ENCODE peak calls at places on chromosome 21, in five cellular contexts. T is endothelial cell, K is left lung, I is fibroblast of mammary gland, L is AG04450. A is an unnamed sample.
A peak's percentile ranks its signal among the peaks of the same experiment; 100 is the strongest.

GRCh38 chr21:34545079-34545884 is 33.3 kb upstream of the KCNE1 start:
- DNase-seq in T (no peak), I (peak; percentile 44), L (no peak), K (peak; percentile 81), A (no peak)

GRCh38 chr21:31604591-31605190 is 54.8 kb upstream of the SOD1 start:
- DNase-seq in K (peak; percentile 60), T (peak; percentile 62), L (peak; percentile 20), I (peak; percentile 61), A (peak; percentile 61)

GRCh38 chr21:36964832-36965719 is 1.4 kb downstream of the HLCS start:
- DNase-seq in L (no peak), T (no peak), I (no peak), K (no peak), A (no peak)

GRCh38 chr21:44778499-44778911 is 23.1 kb downstream of the UBE2G2 start:
- DNase-seq in I (peak; percentile 32), K (no peak), L (no peak), T (no peak), A (no peak)

GRCh38 chr21:34630536-34631143 is 15.7 kb upstream of the RCAN1 start:
- DNase-seq in T (peak; percentile 39), K (no peak), I (peak; percentile 67), L (no peak), A (no peak)

GRCh38 chr21:36239585-36239984 is 80.4 kb upstream of the MORC3 start:
- DNase-seq in T (no peak), K (no peak), L (no peak), I (no peak), A (no peak)

GRCh38 chr21:31577280-31577679 is 82.2 kb upstream of the SOD1 start:
- DNase-seq in I (no peak), T (no peak), K (no peak), L (no peak), A (no peak)

GRCh38 chr21:40732998-40733397 is 114.0 kb downstream of the DSCAM start:
- DNase-seq in L (no peak), I (no peak), T (no peak), K (peak; percentile 41), A (no peak)

GRCh38 chr21:43196789-43197188 is 28.0 kb downstream of the CRYAA start:
- DNase-seq in K (peak; percentile 35), I (peak; percentile 32), T (no peak), L (no peak), A (peak; percentile 15)

GRCh38 chr21:20572582-20572981 is 425.6 kb upstream of the NCAM2 start:
- DNase-seq in I (no peak), L (no peak), K (no peak), T (no peak), A (no peak)

GRCh38 chr21:28253378-28253777 is 739.3 kb downstream of the LTN1 start:
- DNase-seq in K (no peak), I (peak; percentile 70), T (no peak), L (no peak), A (no peak)

GRCh38 chr21:35511298-35512162 is 462.4 kb upstream of the RUNX1 start:
- DNase-seq in L (no peak), K (no peak), T (no peak), I (peak; percentile 88), A (no peak)

GRCh38 chr21:40043423-40043822 is 176.2 kb downstream of the PCP4 start:
- DNase-seq in L (no peak), K (no peak), I (no peak), T (no peak), A (no peak)

GRCh38 chr21:16193758-16194606 is 464.2 kb downstream of the USP25 start:
- DNase-seq in I (peak; percentile 87), L (peak; percentile 60), K (peak; percentile 63), T (peak; percentile 26), A (peak; percentile 39)

GRCh38 chr21:9767592-9768375 is 753.6 kb upstream of the TPTE start:
- DNase-seq in I (no peak), T (no peak), K (no peak), L (no peak), A (no peak)

GRCh38 chr21:35940074-35940927 is 120.0 kb downstream of the SETD4 start:
- DNase-seq in T (peak; percentile 32), I (peak; percentile 86), K (peak; percentile 40), L (peak; percentile 57), A (peak; percentile 32)

GRCh38 chr21:41761211-41762181 is 5.4 kb downstream of the RIPK4 start:
- DNase-seq in I (no peak), K (peak; percentile 80), L (no peak), T (no peak), A (no peak)

GRCh38 chr21:41894922-41895557 is 15.9 kb upstream of the PRDM15 start:
- DNase-seq in K (no peak), I (peak; percentile 52), L (peak; percentile 56), T (no peak), A (no peak)

GRCh38 chr21:26003428-26003827 is 167.1 kb downstream of the APP start:
- DNase-seq in T (no peak), I (no peak), L (no peak), K (no peak), A (no peak)

GRCh38 chr21:25999935-26000582 is 170.5 kb downstream of the APP start:
- DNase-seq in L (no peak), I (no peak), T (no peak), K (no peak), A (no peak)

GRCh38 chr21:25997788-25998611 is 172.6 kb downstream of the APP start:
- DNase-seq in K (no peak), I (no peak), T (peak; percentile 26), L (no peak), A (peak; percentile 78)

GRCh38 chr21:26005464-26005863 is 165.1 kb downstream of the APP start:
- DNase-seq in T (no peak), I (no peak), L (no peak), K (no peak), A (no peak)

GRCh38 chr21:26001356-26001755 is 169.2 kb downstream of the APP start:
- DNase-seq in L (no peak), T (no peak), I (no peak), K (no peak), A (no peak)
- TF ChIP-seq CTCF in L (no peak), T (no peak), I (no peak), K (no peak), A (no peak)

DNA sequence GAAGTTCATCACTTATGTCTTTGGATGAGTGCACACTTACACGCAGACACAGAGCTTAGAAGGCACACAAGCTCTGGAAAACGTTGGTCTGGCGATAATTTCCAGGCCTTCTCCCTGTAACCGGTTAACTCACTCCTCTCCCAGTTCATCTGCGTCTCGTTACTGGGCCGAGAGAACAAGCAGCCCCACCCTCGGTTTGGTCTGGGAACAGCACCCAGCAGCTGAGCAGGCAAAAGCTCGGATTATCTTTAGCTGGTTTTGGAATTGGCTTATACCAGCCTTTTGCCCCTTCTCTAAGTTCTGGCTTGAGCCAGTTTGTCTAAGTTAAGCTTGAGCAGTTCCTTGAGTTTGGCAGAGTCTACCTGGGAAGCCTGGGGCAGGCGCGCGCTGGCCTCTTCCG is 27.3 kb upstream of the COL6A1 start:
- DNase-seq in K (no peak), T (no peak), I (peak; percentile 81), L (no peak), A (peak; percentile 61)
- TF ChIP-seq CTCF in K (no peak), T (no peak), I (peak; percentile 53), L (peak; percentile 39), A (peak; percentile 40)

DNA sequence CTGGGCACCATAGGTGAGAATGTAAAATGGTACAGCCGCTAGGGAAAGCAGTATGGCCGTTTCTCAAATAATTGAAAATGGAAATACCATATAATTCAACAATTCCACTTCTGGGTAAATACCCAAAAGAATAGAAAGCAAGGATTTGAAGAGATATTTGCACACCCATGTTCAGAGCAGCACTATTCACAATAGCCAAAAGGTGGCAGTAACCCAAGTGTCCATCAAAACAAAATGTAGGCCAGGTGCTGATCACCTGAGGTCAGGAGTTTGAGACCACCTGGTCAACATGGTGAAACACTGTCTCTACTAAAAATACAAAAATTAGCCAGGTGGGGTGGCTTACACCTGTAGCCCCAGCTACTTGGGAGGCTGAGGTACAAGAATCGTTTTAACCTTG is 62.1 kb downstream of the OLIG1 start:
- DNase-seq in T (no peak), L (no peak), K (no peak), I (no peak), A (no peak)
- TF ChIP-seq CTCF in T (no peak), L (no peak), K (no peak), I (peak; percentile 6), A (peak; percentile 57)

GRCh38 chr21:26834181-26834945 is 10.8 kb downstream of the ADAMTS1 start:
- DNase-seq in I (no peak), T (no peak), L (no peak), K (no peak), A (no peak)

GRCh38 chr21:26833460-26833939 is 11.7 kb downstream of the ADAMTS1 start:
- DNase-seq in K (no peak), I (no peak), L (no peak), T (no peak), A (no peak)

GRCh38 chr21:26832513-26832912 is 12.7 kb downstream of the ADAMTS1 start:
- DNase-seq in K (no peak), T (no peak), I (no peak), L (no peak), A (no peak)

GRCh38 chr21:26835027-26835713 is 10.0 kb downstream of the ADAMTS1 start:
- DNase-seq in L (no peak), T (no peak), I (peak; percentile 83), K (no peak), A (no peak)

DNA sequence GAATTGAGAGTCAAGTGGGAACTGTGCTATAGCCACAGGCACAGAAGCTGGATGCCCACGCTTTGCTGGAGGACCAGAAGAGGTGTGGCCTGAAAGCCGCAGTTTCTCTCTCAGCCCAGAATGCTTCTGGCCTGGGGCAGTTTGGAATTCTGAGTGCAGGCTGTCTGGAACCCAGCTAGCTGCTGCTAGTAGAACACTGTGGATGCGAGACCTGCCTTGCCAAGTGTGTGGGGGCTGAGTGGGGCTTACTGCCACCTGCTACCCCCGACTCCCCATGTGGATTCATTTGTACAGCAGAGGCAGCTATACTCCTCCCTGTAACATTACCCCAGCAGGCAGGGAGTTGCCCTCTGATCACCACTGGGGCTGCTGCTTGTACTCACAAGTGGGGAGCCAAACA is 12.2 kb downstream of the ADAMTS1 start:
- DNase-seq in I (no peak), K (no peak), T (no peak), L (no peak), A (no peak)
- TF ChIP-seq CTCF in I (no peak), K (no peak), T (no peak), L (no peak), A (no peak)

GRCh38 chr21:38631676-38632075 is 133.4 kb upstream of the ERG start:
- DNase-seq in I (peak; percentile 56), K (no peak), T (no peak), L (no peak), A (no peak)
- TF ChIP-seq CTCF in I (no peak), K (no peak), T (no peak), L (no peak), A (no peak)